ENCODE peak calls at places on chromosome 11, in nine cellular contexts. E is NCI-H2081; H is NCI-H2029 treated with DMSO at 0.1 percent for 48 hours; J is caudate nucleus; Y is endothelial cell of umbilical vein; L is stimulated activated naive CD4-positive, alpha-beta T cell treated with Interleukin-2 at 50 U/mL for 16 hours; X is Peyer's patch; W is astrocyte of the spinal cord; S is substantia nigra. G is an unnamed sample.
A peak's percentile ranks its signal among the peaks of the same experiment; 100 is the strongest.

GRCh38 chr11:77436969-77437368 is 36.9 kb downstream of the PAK1 start:
- DNase-seq in E (no peak), H (no peak), J (no peak), Y (no peak), L (no peak), X (no peak), W (no peak), S (no peak), G (no peak)

GRCh38 chr11:87265132-87265531 is 227.4 kb downstream of the TMEM135 start:
- DNase-seq in E (no peak), H (no peak), J (no peak), Y (peak; percentile 52), L (no peak), X (no peak), W (peak; percentile 19), S (no peak), G (no peak)

GRCh38 chr11:7673724-7674434 is 579 bp upstream of the CYB5R2 start:
- DNase-seq in E (no peak), H (no peak), J (no peak), Y (no peak), L (no peak), X (peak; percentile 25), W (peak; percentile 5), S (no peak), G (no peak)

GRCh38 chr11:9003573-9004309 is at the start of gene NRIP3:
- DNase-seq in E (peak; percentile 67), H (peak; percentile 18), J (peak; percentile 59), Y (peak; percentile 58), L (peak; percentile 68), X (peak; percentile 65), W (peak; percentile 58), S (no peak), G (peak; percentile 56)

GRCh38 chr11:75182652-75183051 is 31.7 kb downstream of the SLCO2B1 start:
- DNase-seq in E (no peak), H (no peak), J (no peak), Y (no peak), L (no peak), X (no peak), W (no peak), S (no peak), G (no peak)

GRCh38 chr11:73234403-73235181 is 16.5 kb downstream of the P2RY2 start:
- DNase-seq in E (no peak), H (no peak), J (no peak), Y (no peak), L (no peak), X (no peak), W (no peak), S (no peak), G (no peak)

GRCh38 chr11:103889679-103890078 is 146.8 kb upstream of the DDI1 start:
- DNase-seq in E (no peak), H (no peak), J (no peak), Y (no peak), L (no peak), X (no peak), W (no peak), S (no peak), G (no peak)

GRCh38 chr11:121721961-121722360 is 269.2 kb upstream of the SORL1-AS1 start:
- DNase-seq in E (no peak), H (no peak), J (peak; percentile 76), Y (no peak), L (no peak), X (no peak), W (no peak), S (peak; percentile 44), G (no peak)

GRCh38 chr11:877565-877964 is 33.0 kb downstream of the CHID1 start:
- DNase-seq in E (no peak), H (no peak), J (no peak), Y (no peak), L (peak; percentile 12), X (no peak), W (no peak), S (no peak), G (no peak)

GRCh38 chr11:76174330-76174729 is 32.0 kb downstream of the WNT11 start:
- DNase-seq in E (no peak), H (no peak), J (no peak), Y (no peak), L (no peak), X (no peak), W (no peak), S (no peak), G (no peak)

GRCh38 chr11:3340025-3340424 is 38.9 kb downstream of the ZNF195 start:
- DNase-seq in E (no peak), H (no peak), J (no peak), Y (peak; percentile 47), L (no peak), X (no peak), W (peak; percentile 62), S (no peak), G (no peak)

GRCh38 chr11:113681282-113681681 is 24.8 kb downstream of the TMPRSS5 start:
- DNase-seq in E (no peak), H (no peak), J (no peak), Y (no peak), L (no peak), X (no peak), W (no peak), S (no peak), G (no peak)

GRCh38 chr11:43508511-43508918 is 149.8 kb downstream of the TTC17 start:
- DNase-seq in E (no peak), H (no peak), J (no peak), Y (no peak), L (no peak), X (no peak), W (peak; percentile 40), S (no peak), G (no peak)

GRCh38 chr11:73972620-73973449 is 9.8 kb downstream of the UCP2 start:
- DNase-seq in E (no peak), H (no peak), J (no peak), Y (no peak), L (no peak), X (no peak), W (no peak), S (no peak), G (no peak)

GRCh38 chr11:69190796-69191536 is 35.2 kb downstream of the SMIM38 start:
- DNase-seq in E (no peak), H (no peak), J (no peak), Y (no peak), L (no peak), X (no peak), W (no peak), S (no peak), G (no peak)

GRCh38 chr11:4683020-4683419 is 14.6 kb downstream of the OR51E2 start:
- DNase-seq in E (no peak), H (no peak), J (no peak), Y (no peak), L (no peak), X (no peak), W (peak; percentile 27), S (no peak), G (no peak)